ENCODE peak calls at places on chromosomes 3 and 15, in eight cellular contexts. S is amniotic stem cell; Y is IMR-90; T is stimulated activated CD8-positive, alpha-beta memory T cell treated with anti-CD3 and anti-CD28 coated beads, Interleukin-2, amount 100 ng/mL, for 48 hours; X is esophagus muscularis mucosa; V is NCI-H345; L is DMS153; R is MV-4-11. M is an unnamed sample.

GRCh38 chr15:60083318-60083717 is 79.2 kb downstream of the FOXB1 start:
- DNase-seq in S (no peak), Y (peak), T (no peak), X (no peak), V (no peak), L (no peak), R (no peak), M (no peak)

GRCh38 chr3:152258448-152259302 is 10.1 kb upstream of the MBNL1 start:
- DNase-seq in S (peak), Y (peak), T (peak), X (no peak), V (no peak), L (no peak), R (peak), M (peak)

GRCh38 chr15:67508367-67508766 is 12.6 kb upstream of the C15orf61 start:
- DNase-seq in S (no peak), Y (peak), T (no peak), X (no peak), V (no peak), L (no peak), R (no peak), M (no peak)

GRCh38 chr3:119350114-119350513 is 55.9 kb downstream of the ARHGAP31 start:
- DNase-seq in S (no peak), Y (no peak), T (no peak), X (no peak), V (no peak), L (peak), R (no peak), M (no peak)

GRCh38 chr3:177337548-177338331 is 140.5 kb upstream of the TBL1XR1 start:
- DNase-seq in S (no peak), Y (peak), T (peak), X (no peak), V (no peak), L (no peak), R (peak), M (no peak)

GRCh38 chr3:141486416-141486734 is 452 bp upstream of the RASA2 start:
- DNase-seq in S (no peak), Y (peak), T (no peak), X (no peak), V (no peak), L (no peak), R (no peak), M (no peak)

GRCh38 chr15:70354260-70354894 is 256.7 kb upstream of the TLE3 start:
- DNase-seq in S (no peak), Y (no peak), T (no peak), X (peak), V (no peak), L (no peak), R (peak), M (no peak)

GRCh38 chr3:80889643-80890042 is 871.8 kb downstream of the GBE1 start:
- DNase-seq in S (no peak), Y (no peak), T (no peak), X (no peak), V (no peak), L (no peak), R (no peak), M (no peak)

GRCh38 chr15:27017168-27017809 is 46.3 kb downstream of the GABRG3 start:
- DNase-seq in S (no peak), Y (peak), T (peak), X (no peak), V (peak), L (peak), R (peak), M (no peak)

GRCh38 chr3:187110156-187110555 is 29.1 kb downstream of the RPL39L start:
- DNase-seq in S (no peak), Y (no peak), T (no peak), X (no peak), V (no peak), L (no peak), R (no peak), M (no peak)

GRCh38 chr3:8629151-8630021 is 15.2 kb downstream of the SSUH2 start:
- DNase-seq in S (peak), Y (peak), T (peak), X (no peak), V (no peak), L (no peak), R (peak), M (peak)

GRCh38 chr3:118804959-118805358 is 229.7 kb downstream of the IGSF11 start:
- DNase-seq in S (no peak), Y (no peak), T (no peak), X (peak), V (no peak), L (no peak), R (no peak), M (no peak)

GRCh38 chr3:143433787-143434378 is 314.3 kb downstream of the CHST2 start:
- DNase-seq in S (no peak), Y (no peak), T (peak), X (no peak), V (no peak), L (no peak), R (no peak), M (no peak)

GRCh38 chr15:60660290-60661051 is 181.5 kb upstream of the ICE2 start:
- DNase-seq in S (no peak), Y (peak), T (no peak), X (no peak), V (no peak), L (no peak), R (peak), M (no peak)